ENCODE peak calls at places on chromosome 14, in seven cellular contexts. One of them, this sample, is unnamed.

GRCh38 chr14:91573894-91574837 is 64.1 kb upstream of the PPP4R3A start:
- DNase-seq in left ventricle myocardium superior: peak; percentile 42
- DNase-seq in Calu3: peak; percentile 88
- DNase-seq in activated gamma-delta T cell: peak; percentile 56
- DNase-seq in SJSA1: no peak
- DNase-seq in ureter: no peak
- DNase-seq in NCI-H1105 treated with DMSO at 0.1 percent for 48 hours: peak; percentile 92
- DNase-seq in this sample: no peak

GRCh38 chr14:53796734-53797133 is 159.9 kb downstream of the BMP4 start:
- DNase-seq in left ventricle myocardium superior: no peak
- DNase-seq in Calu3: no peak
- DNase-seq in activated gamma-delta T cell: no peak
- DNase-seq in SJSA1: no peak
- DNase-seq in ureter: no peak
- DNase-seq in NCI-H1105 treated with DMSO at 0.1 percent for 48 hours: no peak
- DNase-seq in this sample: no peak

GRCh38 chr14:52730708-52731111 is 744 bp downstream of the STYX start:
- DNase-seq in left ventricle myocardium superior: no peak
- DNase-seq in Calu3: no peak
- DNase-seq in activated gamma-delta T cell: no peak
- DNase-seq in SJSA1: no peak
- DNase-seq in ureter: no peak
- DNase-seq in NCI-H1105 treated with DMSO at 0.1 percent for 48 hours: no peak
- DNase-seq in this sample: no peak

GRCh38 chr14:78606111-78606510 is 435.9 kb downstream of the NRXN3 start:
- DNase-seq in left ventricle myocardium superior: no peak
- DNase-seq in Calu3: no peak
- DNase-seq in activated gamma-delta T cell: no peak
- DNase-seq in SJSA1: no peak
- DNase-seq in ureter: no peak
- DNase-seq in NCI-H1105 treated with DMSO at 0.1 percent for 48 hours: no peak
- DNase-seq in this sample: no peak

GRCh38 chr14:102789349-102789748 is 12.1 kb downstream of the TRAF3 start:
- DNase-seq in left ventricle myocardium superior: no peak
- DNase-seq in Calu3: no peak
- DNase-seq in activated gamma-delta T cell: no peak
- DNase-seq in SJSA1: no peak
- DNase-seq in ureter: no peak
- DNase-seq in NCI-H1105 treated with DMSO at 0.1 percent for 48 hours: no peak
- DNase-seq in this sample: no peak

GRCh38 chr14:59246566-59246965 is 58.1 kb downstream of the DAAM1 start:
- DNase-seq in left ventricle myocardium superior: no peak
- DNase-seq in Calu3: no peak
- DNase-seq in activated gamma-delta T cell: no peak
- DNase-seq in SJSA1: no peak
- DNase-seq in ureter: no peak
- DNase-seq in NCI-H1105 treated with DMSO at 0.1 percent for 48 hours: no peak
- DNase-seq in this sample: no peak

GRCh38 chr14:81710232-81710845 is 176.7 kb upstream of the SEL1L start:
- DNase-seq in left ventricle myocardium superior: no peak
- DNase-seq in Calu3: peak; percentile 33
- DNase-seq in activated gamma-delta T cell: no peak
- DNase-seq in SJSA1: no peak
- DNase-seq in ureter: no peak
- DNase-seq in NCI-H1105 treated with DMSO at 0.1 percent for 48 hours: peak; percentile 79
- DNase-seq in this sample: peak; percentile 46

GRCh38 chr14:73503648-73504047 is 12.9 kb downstream of the RIOX1 start:
- DNase-seq in left ventricle myocardium superior: no peak
- DNase-seq in Calu3: no peak
- DNase-seq in activated gamma-delta T cell: no peak
- DNase-seq in SJSA1: no peak
- DNase-seq in ureter: no peak
- DNase-seq in NCI-H1105 treated with DMSO at 0.1 percent for 48 hours: no peak
- DNase-seq in this sample: no peak

GRCh38 chr14:89618821-89619551 is 202.0 kb upstream of the FOXN3 start:
- DNase-seq in left ventricle myocardium superior: peak; percentile 88
- DNase-seq in Calu3: peak; percentile 46
- DNase-seq in activated gamma-delta T cell: peak; percentile 52
- DNase-seq in SJSA1: peak; percentile 65
- DNase-seq in ureter: peak; percentile 51
- DNase-seq in NCI-H1105 treated with DMSO at 0.1 percent for 48 hours: peak; percentile 58
- DNase-seq in this sample: peak; percentile 54

GRCh38 chr14:101557811-101558738 is 3.2 kb upstream of the DIO3 start:
- DNase-seq in left ventricle myocardium superior: no peak
- DNase-seq in Calu3: peak; percentile 62
- DNase-seq in activated gamma-delta T cell: no peak
- DNase-seq in SJSA1: no peak
- DNase-seq in ureter: no peak
- DNase-seq in NCI-H1105 treated with DMSO at 0.1 percent for 48 hours: no peak
- DNase-seq in this sample: no peak

GRCh38 chr14:59484611-59485174 is 376 bp downstream of the JKAMP start:
- DNase-seq in left ventricle myocardium superior: no peak
- DNase-seq in Calu3: no peak
- DNase-seq in activated gamma-delta T cell: no peak
- DNase-seq in SJSA1: no peak
- DNase-seq in ureter: no peak
- DNase-seq in NCI-H1105 treated with DMSO at 0.1 percent for 48 hours: no peak
- DNase-seq in this sample: peak; percentile 76

GRCh38 chr14:68779761-68780323 is 13.0 kb downstream of the ZFP36L1 start:
- DNase-seq in left ventricle myocardium superior: no peak
- DNase-seq in Calu3: no peak
- DNase-seq in activated gamma-delta T cell: no peak
- DNase-seq in SJSA1: peak; percentile 78
- DNase-seq in ureter: peak; percentile 43
- DNase-seq in NCI-H1105 treated with DMSO at 0.1 percent for 48 hours: no peak
- DNase-seq in this sample: no peak

GRCh38 chr14:102362545-102363181 is at the start of the genes CINP and TECPR2:
- DNase-seq in left ventricle myocardium superior: peak; percentile 99
- DNase-seq in Calu3: peak; percentile 98
- DNase-seq in activated gamma-delta T cell: peak; percentile 96
- DNase-seq in SJSA1: peak; percentile 96
- DNase-seq in ureter: peak; percentile 98
- DNase-seq in NCI-H1105 treated with DMSO at 0.1 percent for 48 hours: peak; percentile 93
- DNase-seq in this sample: peak; percentile 93

GRCh38 chr14:22561661-22562579 is 27.1 kb downstream of the DAD1 start:
- DNase-seq in left ventricle myocardium superior: no peak
- DNase-seq in Calu3: no peak
- DNase-seq in activated gamma-delta T cell: no peak
- DNase-seq in SJSA1: no peak
- DNase-seq in ureter: no peak
- DNase-seq in NCI-H1105 treated with DMSO at 0.1 percent for 48 hours: no peak
- DNase-seq in this sample: no peak